ENCODE peak calls at places on chromosome 9, in six cellular contexts. Z, T, I, N, P and D are unnamed samples.

GRCh38 chr9:71814805-71815204 is 46.5 kb upstream of the CEMIP2 start:
- DNase-seq in Z (no peak), T (no peak), N (no peak), P (no peak), I (no peak), D (no peak)

GRCh38 chr9:97395745-97396144 is 16.2 kb upstream of the TDRD7 start:
- DNase-seq in N (no peak), I (no peak), Z (no peak), T (no peak), P (no peak), D (no peak)

GRCh38 chr9:123322771-123323481 is 33.1 kb upstream of the CRB2 start:
- DNase-seq in Z (no peak), I (no peak), T (no peak), N (no peak), P (no peak), D (no peak)

GRCh38 chr9:117344892-117345660 is 69.8 kb downstream of the ASTN2 start:
- DNase-seq in P (no peak), T (no peak), Z (no peak), N (no peak), I (no peak), D (peak)

GRCh38 chr9:108787664-108788048 is 68.1 kb downstream of the ACTL7B start:
- DNase-seq in Z (no peak), P (no peak), T (no peak), I (no peak), N (no peak), D (peak)

GRCh38 chr9:91220491-91221135 is 141.1 kb downstream of the AUH start:
- DNase-seq in N (no peak), Z (no peak), I (no peak), T (no peak), P (no peak), D (no peak)

GRCh38 chr9:70228098-70228497 is 30.7 kb upstream of the SMC5 start:
- DNase-seq in I (no peak), T (no peak), N (no peak), Z (no peak), P (no peak), D (no peak)

GRCh38 chr9:752201-752600 is 89.3 kb upstream of the DMRT1 start:
- DNase-seq in I (no peak), N (no peak), T (no peak), P (no peak), Z (no peak), D (no peak)

GRCh38 chr9:33637881-33638280 is 113.8 kb downstream of the ANKRD18B start:
- DNase-seq in P (no peak), T (no peak), N (no peak), Z (no peak), I (no peak), D (peak)

GRCh38 chr9:133877327-133877726 is 114.8 kb downstream of the VAV2 start:
- DNase-seq in N (no peak), T (no peak), I (no peak), P (no peak), Z (no peak), D (no peak)
- TF ChIP-seq CREB1 in N (no peak), T (no peak), I (no peak), P (no peak), Z (no peak), D (no peak)

GRCh38 chr9:121698627-121699270 is 47.3 kb downstream of the DAB2IP start:
- DNase-seq in P (no peak), T (peak), Z (no peak), N (no peak), I (no peak), D (peak)
- TF ChIP-seq CREB1 in P (no peak), T (no peak), Z (no peak), N (no peak), I (no peak), D (no peak)

DNA sequence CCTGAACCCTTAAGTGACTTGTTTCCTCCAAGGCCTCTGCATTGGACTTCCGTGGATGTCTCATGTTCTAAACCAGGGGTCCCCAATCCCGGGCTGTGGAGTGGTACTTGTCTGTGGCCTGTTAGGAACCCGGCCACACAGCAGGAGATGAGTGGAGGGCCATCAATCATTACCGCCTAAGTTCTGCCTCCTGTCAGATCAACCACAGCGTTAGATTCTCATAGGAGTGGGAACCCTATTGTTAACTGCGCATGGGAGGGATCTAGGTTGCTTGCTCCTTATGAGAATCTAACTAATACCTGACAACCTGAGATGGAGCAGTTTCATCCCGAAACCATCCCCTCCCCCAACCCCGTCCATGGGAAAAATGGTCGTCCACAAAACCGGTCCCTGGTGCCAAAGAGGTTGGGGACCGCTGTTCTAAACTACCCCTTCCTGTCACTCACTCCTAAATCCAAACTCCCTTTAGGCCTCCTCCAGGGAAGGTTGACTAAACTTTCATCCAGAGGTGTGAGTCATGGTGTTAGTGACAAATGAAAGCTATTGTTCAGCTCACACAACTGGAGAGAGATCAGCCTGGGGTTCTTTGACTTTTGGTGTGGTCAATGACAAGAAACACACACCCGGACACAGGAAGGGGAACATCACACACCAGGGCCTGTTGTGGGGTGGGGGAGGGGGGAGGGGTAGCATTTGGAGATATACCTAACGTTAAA is 9.5 kb downstream of the KCNV2 start:
- DNase-seq in Z (no peak), N (no peak), T (no peak), I (no peak), P (no peak), D (no peak)
- TF ChIP-seq CREB1 in Z (no peak), N (no peak), T (no peak), I (no peak), P (no peak), D (no peak)

GRCh38 chr9:126859111-126859510 is 1.3 kb upstream of the ZBTB34 start:
- DNase-seq in T (no peak), N (no peak), I (no peak), Z (no peak), P (no peak), D (no peak)
- TF ChIP-seq CREB1 in T (no peak), N (no peak), I (no peak), Z (no peak), P (no peak), D (no peak)

GRCh38 chr9:136759436-136760325 is 1.6 kb upstream of the LCN8 start:
- DNase-seq in N (no peak), P (no peak), T (no peak), I (no peak), Z (no peak), D (no peak)
- TF ChIP-seq CREB1 in N (no peak), P (no peak), T (no peak), I (no peak), Z (no peak), D (no peak)

GRCh38 chr9:111961575-111961974 is 65.0 kb downstream of the UGCG start:
- DNase-seq in P (no peak), T (no peak), N (no peak), Z (no peak), I (no peak), D (no peak)
- TF ChIP-seq CREB1 in P (no peak), T (no peak), N (no peak), Z (no peak), I (no peak), D (no peak)